ENCODE peak calls at places on chromosomes 12 and 14, in four cellular contexts. L is suprapubic skin, F is A549, A is stomach. H is an unnamed sample. For H3K9me3, the result is how much of the 10 kb centered on the place peaks cover.

GRCh38 chr14:64806202-64806861 is 73.4 kb downstream of the SPTB start:
- DNase-seq in L (no peak), F (peak), A (peak), H (peak)

GRCh38 chr14:22900088-22900799 is 17.2 kb downstream of the REM2 start:
- DNase-seq in L (no peak), F (peak), A (no peak), H (no peak)

GRCh38 chr12:95848575-95849388 is 10.0 kb upstream of the SNRPF start:
- DNase-seq in L (no peak), F (peak), A (peak), H (no peak)

GRCh38 chr12:84701041-84701440 is 211.6 kb downstream of the SLC6A15 start:
- DNase-seq in A (no peak), L (no peak), F (no peak), H (no peak)

GRCh38 chr12:110010853-110011835 is 11.9 kb downstream of the ANKRD13A start:
- DNase-seq in F (no peak), L (no peak), A (no peak), H (no peak)

GRCh38 chr14:41349289-41349910 is 257.3 kb upstream of the LRFN5 start:
- DNase-seq in L (no peak), F (no peak), A (no peak), H (no peak)

GRCh38 chr14:69945905-69946304 is 66.7 kb downstream of the SMOC1 start:
- DNase-seq in F (no peak), A (no peak), L (no peak), H (no peak)

GRCh38 chr12:19739195-19739776 is 300.0 kb downstream of the AEBP2 start:
- DNase-seq in F (peak), A (no peak), L (no peak), H (no peak)

GRCh38 chr12:202081-202731 is 11.8 kb downstream of the SLC6A12 start:
- DNase-seq in F (no peak), L (no peak), A (no peak), H (no peak)

GRCh38 chr14:91356218-91356763 is 61.3 kb downstream of the CCDC88C start:
- DNase-seq in L (no peak), F (no peak), A (no peak), H (no peak)

GRCh38 chr14:54512393-54512792 is 2.7 kb downstream of the CGRRF1 start:
- DNase-seq in A (no peak), F (no peak), L (no peak), H (no peak)

GRCh38 chr12:31370645-31371620 is 45.0 kb upstream of the SINHCAF start:
- DNase-seq in A (no peak), F (no peak), L (no peak), H (no peak)

GRCh38 chr12:28497889-28498411 is 307.7 kb downstream of the CCDC91 start:
- DNase-seq in L (no peak), A (no peak), F (no peak), H (no peak)

DNA sequence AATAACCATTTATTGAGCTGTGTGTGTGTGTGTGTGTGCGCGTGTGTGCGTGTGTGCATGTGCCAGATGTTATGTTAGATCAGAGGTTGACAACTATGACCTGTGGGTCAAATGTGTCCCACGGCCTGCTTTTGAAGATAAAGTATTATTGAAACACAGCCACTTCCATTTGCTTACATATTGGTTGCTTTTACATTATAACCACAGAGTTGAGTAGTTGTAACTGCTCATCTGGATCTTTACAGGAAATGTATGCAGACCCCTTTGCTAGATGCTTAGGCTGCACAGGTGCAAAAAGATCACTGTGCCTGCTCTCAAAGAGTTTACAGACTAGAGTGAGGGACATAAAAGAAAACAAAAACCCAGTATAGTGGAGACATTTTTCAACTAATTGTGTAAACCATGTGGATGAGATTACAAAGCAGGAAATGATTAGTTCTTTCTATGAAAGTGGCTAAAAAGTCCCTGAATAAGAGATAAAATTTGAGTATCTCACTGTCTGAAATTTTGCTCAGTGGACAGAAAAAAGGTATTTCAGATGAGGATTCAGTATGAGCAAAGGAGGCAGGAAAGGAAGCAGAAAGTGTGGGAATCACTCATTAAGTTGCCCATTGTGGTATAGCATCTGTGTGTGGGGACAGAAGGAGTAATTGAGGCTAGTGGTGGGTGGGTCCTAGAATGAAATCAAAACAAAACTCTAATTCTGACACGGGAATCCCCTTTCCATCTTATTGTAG is 188.4 kb downstream of the PAH start:
- DNase-seq in A (no peak), F (no peak), L (no peak), H (no peak)
- TF ChIP-seq POLR2A in A (no peak), F (no peak), L (no peak), H (no peak)

GRCh38 chr12:26935636-26936378 is 2.0 kb downstream of the INTS13 start:
- DNase-seq in F (no peak), L (no peak), A (no peak), H (no peak)

GRCh38 chr12:26937863-26938659 is at the start of the genes FGFR1OP2 and INTS13:
- DNase-seq in A (peak), L (peak), F (peak), H (peak)

GRCh38 chr12:26936559-26937442 is 980 bp downstream of the INTS13 start:
- DNase-seq in A (no peak), F (no peak), L (no peak), H (no peak)

GRCh38 chr12:26938660-26939185 is 453 bp downstream of the FGFR1OP2 start:
- DNase-seq in F (peak), L (no peak), A (peak), H (no peak)

DNA sequence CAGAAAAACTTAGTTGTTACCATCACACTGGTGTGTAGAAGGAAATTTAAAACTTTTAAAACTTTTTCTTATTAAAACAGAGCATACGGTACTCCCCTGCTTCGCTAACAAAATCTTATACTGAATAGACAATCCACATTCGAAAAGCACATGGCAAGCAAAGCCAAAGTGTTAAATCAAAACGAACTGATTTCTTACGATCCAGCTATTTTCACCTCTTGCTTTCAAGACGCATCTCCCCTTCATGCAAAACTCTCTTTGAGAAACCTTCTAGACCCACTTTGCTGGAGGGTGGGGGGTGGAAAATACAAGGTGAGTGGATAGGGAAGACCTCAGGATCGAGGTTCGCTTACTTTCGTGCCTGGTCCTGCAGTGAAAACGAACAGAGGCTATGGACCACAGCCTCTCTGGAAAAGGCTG is 328 bp downstream of the INTS13 start:
- DNase-seq in A (no peak), L (no peak), F (no peak), H (no peak)
- TF ChIP-seq EP300 in A (no peak), L (no peak), F (no peak), H (no peak)

DNA sequence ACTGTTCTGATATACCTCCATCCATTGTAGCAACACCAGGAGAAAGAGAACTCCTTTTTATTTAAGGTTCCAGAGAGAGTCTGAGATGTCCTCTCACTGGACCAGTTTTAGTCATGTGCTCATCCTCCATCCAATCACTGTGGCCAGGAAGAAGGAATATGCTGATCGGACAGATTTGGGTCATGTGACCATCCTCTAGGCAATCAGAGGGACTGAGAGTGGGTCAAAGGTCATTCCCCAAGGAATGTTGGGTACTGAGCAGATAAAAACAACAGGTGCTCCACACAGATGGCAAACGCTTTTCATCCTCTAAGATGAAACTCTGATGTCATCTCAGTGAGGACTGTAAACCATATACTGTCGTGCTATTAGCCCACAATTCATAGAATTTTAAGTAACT is 28.8 kb upstream of the RPH3A start:
- DNase-seq in F (no peak), A (no peak), L (no peak), H (no peak)
- H3K9me3 ChIP-seq in F (under half), A (under half), L (under half), H (under half)

GRCh38 chr12:6944381-6945186 is 762 bp downstream of the C12orf57 start:
- DNase-seq in F (peak), L (peak), A (peak), H (peak)

GRCh38 chr12:6945613-6946012 is 1.8 kb downstream of the C12orf57 start:
- DNase-seq in A (no peak), L (no peak), F (no peak), H (no peak)

GRCh38 chr12:6942331-6942665 is 1.3 kb upstream of the RNU7-1 start:
- DNase-seq in L (no peak), F (no peak), A (no peak), H (no peak)

GRCh38 chr12:6943387-6943718 is 263 bp upstream of the RNU7-1 start:
- DNase-seq in L (peak), A (peak), F (peak), H (peak)

GRCh38 chr12:6943719-6944380 is at the start of the genes C12orf57 and RNU7-1:
- DNase-seq in A (peak), L (peak), F (peak), H (peak)
- TF ChIP-seq POLR2A in A (peak), L (peak), F (peak), H (peak)

GRCh38 chr12:42575717-42576116 is 13.8 kb downstream of the PRICKLE1 start:
- DNase-seq in L (no peak), A (no peak), F (no peak), H (no peak)
- TF ChIP-seq EP300 in L (no peak), A (no peak), F (no peak), H (no peak)

GRCh38 chr14:81974543-81974942 is 440.9 kb upstream of the SEL1L start:
- DNase-seq in A (no peak), F (no peak), L (no peak), H (no peak)
- H3K9me3 ChIP-seq in A (under half), F (under half), L (under half), H (under half)

DNA sequence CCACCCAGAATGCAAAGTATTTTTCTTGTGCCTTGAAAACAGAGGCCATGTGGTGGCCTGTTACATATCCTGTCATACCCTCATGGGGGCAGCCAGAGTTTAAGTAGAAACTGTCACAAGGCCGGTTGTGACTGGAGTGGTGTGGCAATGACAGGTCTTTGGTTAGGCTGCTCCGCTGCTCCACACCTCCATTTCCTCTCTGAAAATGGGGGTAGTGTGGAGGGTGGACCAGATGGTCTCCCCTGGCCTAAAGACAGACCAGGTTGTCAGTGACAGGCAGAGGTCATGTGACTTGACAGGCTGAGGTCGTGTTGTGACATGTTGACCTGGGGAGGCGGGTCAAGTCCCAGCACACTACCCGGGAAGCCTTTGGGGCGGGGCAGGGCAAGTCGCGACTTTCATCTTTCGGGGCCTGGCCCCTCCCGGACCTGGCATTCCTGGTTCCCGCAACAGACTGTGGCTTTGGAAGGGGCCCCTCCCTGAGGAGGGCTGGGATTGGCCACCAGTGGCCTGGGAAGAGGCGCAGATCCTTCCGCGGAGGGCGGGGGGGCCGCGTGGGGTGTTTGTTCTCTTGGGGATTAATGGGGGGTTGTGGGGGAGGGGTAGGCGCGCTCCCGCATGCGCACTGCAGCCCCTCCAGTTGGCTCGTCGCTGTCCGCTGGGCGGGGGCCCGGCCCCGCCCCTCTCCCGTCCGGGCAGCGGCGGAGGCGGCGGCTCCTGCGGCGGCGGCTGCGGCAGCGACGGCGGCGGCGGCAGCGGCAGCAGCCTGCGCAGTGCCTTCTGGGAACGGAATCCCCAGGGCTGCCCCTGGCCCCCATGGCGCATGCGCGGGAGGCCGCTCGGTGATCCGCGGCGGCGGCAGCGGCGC is at the start of gene MBD6:
- DNase-seq in L (peak), A (peak), F (peak), H (peak)
- TF ChIP-seq POLR2A in L (peak), A (no peak), F (no peak), H (peak)

GRCh38 chr12:99069371-99069770 is 424.3 kb downstream of the APAF1 start:
- DNase-seq in F (no peak), A (no peak), L (no peak), H (no peak)
- TF ChIP-seq EP300 in F (no peak), A (no peak), L (no peak), H (no peak)

GRCh38 chr12:103470664-103471063 is 25.1 kb downstream of the C12orf42 start:
- DNase-seq in L (no peak), A (no peak), F (no peak), H (no peak)

GRCh38 chr12:103468837-103469236 is 26.9 kb downstream of the C12orf42 start:
- DNase-seq in L (no peak), A (no peak), F (no peak), H (no peak)

GRCh38 chr12:103475073-103475472 is 20.7 kb downstream of the C12orf42 start:
- DNase-seq in L (no peak), F (no peak), A (no peak), H (no peak)

DNA sequence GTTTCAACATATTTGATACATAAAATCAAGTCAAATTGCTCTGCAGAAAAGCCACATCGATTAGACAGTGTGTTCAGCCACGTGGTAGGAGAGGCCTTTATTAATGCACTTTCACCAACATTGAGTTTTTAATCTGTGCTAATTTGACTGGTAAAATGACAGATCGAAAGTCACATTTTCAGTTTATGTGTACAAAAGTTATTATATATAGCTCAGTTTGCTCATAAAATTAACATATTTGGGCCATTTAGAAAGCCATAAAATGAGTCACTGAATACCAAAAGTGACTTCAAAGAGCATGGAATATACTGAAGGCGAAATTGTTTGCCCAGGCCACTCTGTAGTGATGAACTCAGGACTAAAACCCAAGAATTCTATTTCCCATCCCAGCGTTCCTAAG is 26.1 kb downstream of the C12orf42 start:
- DNase-seq in L (no peak), A (no peak), F (no peak), H (no peak)
- H3K9me3 ChIP-seq in L (under half), A (under half), F (under half), H (under half)

H was measured in sigmoid colon.